ENCODE peak calls at places on chromosomes 4 and X, in seven cellular contexts. One of them, this sample, is unnamed.

GRCh38 chrX:119880552-119881437 is 9.2 kb downstream of the NDUFA1 start:
- DNase-seq in DMS153: no peak
- DNase-seq in effector memory CD8-positive, alpha-beta T cell: peak
- DNase-seq in NCI-H2029: peak
- DNase-seq in ureter: peak
- DNase-seq in IMR-90: peak
- DNase-seq in stimulated activated CD4-positive, alpha-beta T cell treated with anti-CD3 and anti-CD28 coated beads, Interleukin-4, amount 100 ng/mL, for 24 hours: peak
- DNase-seq in this sample: peak

GRCh38 chr4:84480082-84480481 is 19.0 kb downstream of the NKX6-1 start:
- DNase-seq in DMS153: no peak
- DNase-seq in NCI-H2029: no peak
- DNase-seq in stimulated activated CD4-positive, alpha-beta T cell treated with anti-CD3 and anti-CD28 coated beads, Interleukin-4, amount 100 ng/mL, for 24 hours: no peak
- DNase-seq in effector memory CD8-positive, alpha-beta T cell: no peak
- DNase-seq in IMR-90: no peak
- DNase-seq in ureter: no peak
- DNase-seq in this sample: no peak

GRCh38 chr4:113106076-113106475 is 56.6 kb downstream of the ANK2 start:
- DNase-seq in effector memory CD8-positive, alpha-beta T cell: no peak
- DNase-seq in NCI-H2029: no peak
- DNase-seq in ureter: no peak
- DNase-seq in DMS153: peak
- DNase-seq in IMR-90: peak
- DNase-seq in stimulated activated CD4-positive, alpha-beta T cell treated with anti-CD3 and anti-CD28 coated beads, Interleukin-4, amount 100 ng/mL, for 24 hours: no peak
- DNase-seq in this sample: peak

GRCh38 chr4:58776627-58777026 is 1666.4 kb upstream of the IGFBP7 start:
- DNase-seq in NCI-H2029: no peak
- DNase-seq in IMR-90: peak
- DNase-seq in DMS153: no peak
- DNase-seq in stimulated activated CD4-positive, alpha-beta T cell treated with anti-CD3 and anti-CD28 coated beads, Interleukin-4, amount 100 ng/mL, for 24 hours: no peak
- DNase-seq in effector memory CD8-positive, alpha-beta T cell: no peak
- DNase-seq in ureter: no peak
- DNase-seq in this sample: peak

GRCh38 chr4:174828845-174829701 is at the start of gene GLRA3:
- DNase-seq in effector memory CD8-positive, alpha-beta T cell: peak
- DNase-seq in DMS153: peak
- DNase-seq in IMR-90: no peak
- DNase-seq in ureter: no peak
- DNase-seq in stimulated activated CD4-positive, alpha-beta T cell treated with anti-CD3 and anti-CD28 coated beads, Interleukin-4, amount 100 ng/mL, for 24 hours: no peak
- DNase-seq in NCI-H2029: peak
- DNase-seq in this sample: peak

GRCh38 chr4:54941994-54942552 is 183.3 kb downstream of the KDR start:
- DNase-seq in ureter: no peak
- DNase-seq in NCI-H2029: peak
- DNase-seq in DMS153: peak
- DNase-seq in effector memory CD8-positive, alpha-beta T cell: peak
- DNase-seq in IMR-90: no peak
- DNase-seq in stimulated activated CD4-positive, alpha-beta T cell treated with anti-CD3 and anti-CD28 coated beads, Interleukin-4, amount 100 ng/mL, for 24 hours: peak
- DNase-seq in this sample: peak

GRCh38 chrX:140439455-140439854 is 65.4 kb downstream of the SOX3 start:
- DNase-seq in NCI-H2029: no peak
- DNase-seq in IMR-90: no peak
- DNase-seq in stimulated activated CD4-positive, alpha-beta T cell treated with anti-CD3 and anti-CD28 coated beads, Interleukin-4, amount 100 ng/mL, for 24 hours: no peak
- DNase-seq in ureter: no peak
- DNase-seq in effector memory CD8-positive, alpha-beta T cell: no peak
- DNase-seq in DMS153: no peak
- DNase-seq in this sample: no peak

GRCh38 chrX:13440166-13440565 is 120.3 kb upstream of the ATXN3L start:
- DNase-seq in effector memory CD8-positive, alpha-beta T cell: no peak
- DNase-seq in DMS153: no peak
- DNase-seq in IMR-90: peak
- DNase-seq in stimulated activated CD4-positive, alpha-beta T cell treated with anti-CD3 and anti-CD28 coated beads, Interleukin-4, amount 100 ng/mL, for 24 hours: no peak
- DNase-seq in NCI-H2029: no peak
- DNase-seq in ureter: no peak
- DNase-seq in this sample: no peak

This sample was measured in cardiac fibroblast.